ENCODE peak calls at places on chromosomes 11 and 22, in ten cellular contexts. B is OCI-LY7, J is HCT116, H is GM23248, X is SK-N-SH, V is Karpas-422, T is PC-3, S is PC-9, F is GM23338, Y is MM.1S. A is an unnamed sample. For H3K9me2, the result is how much of the 10 kb centered on the place peaks cover.

GRCh38 chr11:44316388-44317240 is 6.7 kb upstream of the ALX4 start:
- DNase-seq in Y (no peak), T (no peak), H (peak), S (no peak), V (no peak), B (no peak), J (no peak), F (peak), X (peak), A (no peak)

GRCh38 chr11:127862406-127862805 is 725.0 kb downstream of the ETS1 start:
- DNase-seq in F (peak), V (no peak), J (no peak), B (no peak), Y (no peak), S (no peak), T (peak), X (no peak), H (peak), A (no peak)

GRCh38 chr11:2719831-2720603 is 20.2 kb upstream of the KCNQ1OT1 start:
- DNase-seq in V (no peak), T (no peak), B (no peak), J (no peak), F (no peak), H (no peak), Y (no peak), X (no peak), S (no peak), A (no peak)

GRCh38 chr11:96137357-96137756 is 205.6 kb downstream of the MAML2 start:
- DNase-seq in S (peak), B (no peak), Y (no peak), T (no peak), H (no peak), V (no peak), F (no peak), X (no peak), J (no peak), A (no peak)

GRCh38 chr11:130602700-130603584 is 154.5 kb downstream of the ADAMTS15 start:
- DNase-seq in S (no peak), V (no peak), J (no peak), Y (no peak), X (peak), H (no peak), T (no peak), F (no peak), B (no peak), A (no peak)

GRCh38 chr11:420054-420910 is 5.5 kb upstream of the SIGIRR start:
- DNase-seq in T (no peak), V (no peak), S (no peak), X (no peak), B (no peak), Y (no peak), F (peak), J (no peak), H (no peak), A (no peak)

GRCh38 chr11:103091441-103091809 is 535 bp downstream of the DCUN1D5 start:
- DNase-seq in H (peak), Y (peak), J (no peak), V (peak), T (peak), F (peak), S (no peak), X (peak), B (peak), A (peak)

GRCh38 chr22:36433318-36434231 is 45.8 kb upstream of the MYH9 start:
- DNase-seq in F (peak), B (no peak), S (no peak), T (no peak), J (no peak), Y (no peak), V (no peak), X (peak), H (no peak), A (no peak)

GRCh38 chr11:103652013-103652412 is 384.4 kb upstream of the DDI1 start:
- DNase-seq in X (no peak), J (no peak), S (no peak), V (no peak), B (no peak), Y (no peak), F (no peak), H (peak), T (peak), A (no peak)

GRCh38 chr11:35145249-35145648 is 6.3 kb downstream of the CD44 start:
- DNase-seq in J (no peak), X (no peak), T (peak), B (no peak), S (peak), F (no peak), V (no peak), Y (peak), H (peak), A (no peak)

GRCh38 chr22:32720924-32721323 is 80.6 kb upstream of the TIMP3 start:
- DNase-seq in V (no peak), H (peak), F (no peak), S (no peak), J (no peak), X (peak), B (no peak), T (no peak), Y (no peak), A (peak)

GRCh38 chr22:50022171-50022819 is 9.7 kb upstream of the IL17REL start:
- DNase-seq in B (no peak), H (no peak), T (no peak), F (no peak), S (no peak), J (no peak), Y (no peak), V (no peak), X (no peak), A (no peak)

GRCh38 chr22:50019316-50019715 is 6.8 kb upstream of the IL17REL start:
- DNase-seq in Y (no peak), S (no peak), F (no peak), X (no peak), B (no peak), T (no peak), V (no peak), H (no peak), J (no peak), A (no peak)

GRCh38 chr22:50017701-50018224 is 5.2 kb upstream of the IL17REL start:
- DNase-seq in F (no peak), V (no peak), Y (no peak), X (no peak), B (no peak), J (no peak), H (no peak), T (no peak), S (no peak), A (no peak)

GRCh38 chr22:50018608-50019291 is 6.2 kb upstream of the IL17REL start:
- DNase-seq in B (no peak), Y (no peak), J (no peak), H (no peak), X (no peak), F (no peak), S (no peak), T (no peak), V (no peak), A (no peak)

GRCh38 chr22:50020606-50021005 is 8.0 kb upstream of the IL17REL start:
- DNase-seq in F (no peak), Y (no peak), T (no peak), X (no peak), V (no peak), B (no peak), H (no peak), J (no peak), S (no peak), A (no peak)
- H3K9me2 ChIP-seq in F (under half), Y (under half), T (under half), X (under half), V (under half), B (under half), H (under half), J (under half), S (under half), A (under half)

GRCh38 chr11:29214833-29215232 is 802.0 kb downstream of the KCNA4 start:
- DNase-seq in H (peak), X (no peak), F (no peak), J (no peak), B (no peak), S (no peak), Y (no peak), V (no peak), T (peak), A (no peak)

GRCh38 chr11:29217901-29218300 is 798.9 kb downstream of the KCNA4 start:
- DNase-seq in H (no peak), Y (no peak), T (no peak), J (no peak), X (no peak), V (no peak), F (no peak), S (no peak), B (no peak), A (no peak)
- H3K9me2 ChIP-seq in H (under half), Y (under half), T (under half), J (under half), X (under half), V (under half), F (under half), S (under half), B (under half), A (under half)

GRCh38 chr11:9573054-9573774 is at the start of gene WEE1:
- DNase-seq in F (peak), S (peak), X (peak), T (peak), B (peak), Y (peak), J (peak), V (peak), H (peak), A (peak)
- H3K9me2 ChIP-seq in F (under half), S (under half), X (under half), T (under half), B (under half), Y (under half), J (under half), V (under half), H (under half), A (under half)

GRCh38 chr11:75394086-75394840 is 5.1 kb upstream of the RPS3 start:
- DNase-seq in S (no peak), F (no peak), X (no peak), T (no peak), H (no peak), J (no peak), V (no peak), B (no peak), Y (no peak), A (no peak)
- H3K9me2 ChIP-seq in S (under half), F (under half), X (under half), T (under half), H (under half), J (under half), V (under half), B (under half), Y (under half), A (under half)

GRCh38 chr11:33863418-33864172 is 28.3 kb downstream of the LMO2 start:
- DNase-seq in B (no peak), T (no peak), F (no peak), H (no peak), S (no peak), V (no peak), Y (no peak), X (no peak), J (no peak), A (no peak)

GRCh38 chr11:33867566-33867965 is 24.3 kb downstream of the LMO2 start:
- DNase-seq in V (no peak), J (no peak), Y (no peak), X (no peak), F (no peak), H (no peak), B (no peak), S (no peak), T (no peak), A (no peak)

GRCh38 chr11:33861911-33862310 is 30.0 kb downstream of the LMO2 start:
- DNase-seq in F (no peak), J (no peak), X (no peak), H (no peak), Y (no peak), V (no peak), S (no peak), B (no peak), T (no peak), A (no peak)

GRCh38 chr11:33861366-33861765 is 30.5 kb downstream of the LMO2 start:
- DNase-seq in T (no peak), S (no peak), F (no peak), H (no peak), J (no peak), B (no peak), X (no peak), V (no peak), Y (no peak), A (no peak)

DNA sequence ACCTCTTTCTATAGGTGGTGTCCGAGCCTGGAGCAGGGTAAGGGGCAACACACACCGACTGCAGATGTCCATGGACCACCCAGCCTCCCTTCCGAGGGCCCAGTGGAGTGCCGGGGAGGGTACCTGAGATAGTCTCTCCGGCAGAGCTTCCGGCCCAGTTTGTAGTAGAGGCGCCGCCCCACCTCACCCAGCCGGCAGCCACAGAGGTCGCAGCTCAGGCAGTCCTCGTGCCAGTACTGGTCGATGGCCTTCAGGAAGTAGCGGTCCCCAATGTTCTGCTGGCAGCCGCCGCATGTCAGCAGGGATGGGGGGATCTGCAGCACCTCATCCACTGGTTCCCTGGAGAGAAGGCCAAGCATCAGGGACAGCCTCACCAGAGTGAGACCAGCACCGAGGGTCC is 27.4 kb downstream of the LMO2 start:
- DNase-seq in B (no peak), X (no peak), S (no peak), J (no peak), F (no peak), H (no peak), T (no peak), V (no peak), Y (no peak), A (no peak)
- H3K9me2 ChIP-seq in B (under half), X (under half), S (under half), J (under half), F (under half), H (under half), T (under half), V (under half), Y (under half), A (under half)

A was measured in hepatocyte.